ENCODE peak calls at places on chromosomes 6 and 20, in four cellular contexts. U is coronary artery, B is KG1, X is NCI-H460. P is an unnamed sample.

GRCh38 chr6:36616888-36617521 is 22.8 kb downstream of the SRSF3 start:
- DNase-seq in U (peak), B (no peak), X (no peak), P (no peak)

GRCh38 chr6:135739288-135739687 is 112.2 kb upstream of the PDE7B start:
- DNase-seq in U (no peak), B (no peak), X (no peak), P (peak)

GRCh38 chr20:40686434-40686882 is 2.6 kb downstream of the MAFB start:
- DNase-seq in U (no peak), B (no peak), X (no peak), P (no peak)

GRCh38 chr6:138691595-138692057 is 81.9 kb upstream of the CCDC28A start:
- DNase-seq in U (no peak), B (no peak), X (no peak), P (peak)

GRCh38 chr6:106490974-106491373 is 130.5 kb downstream of the CRYBG1 start:
- DNase-seq in U (no peak), B (no peak), X (no peak), P (no peak)

GRCh38 chr6:161476711-161477110 is 202.8 kb upstream of the AGPAT4 start:
- DNase-seq in U (no peak), B (no peak), X (no peak), P (peak)

GRCh38 chr20:44180814-44181213 is 6.2 kb downstream of the JPH2 start:
- DNase-seq in U (peak), B (no peak), X (no peak), P (peak)

GRCh38 chr6:163309491-163310026 is 105.0 kb upstream of the QKI start:
- DNase-seq in U (no peak), B (no peak), X (no peak), P (no peak)

GRCh38 chr20:2292711-2293110 is 3.1 kb upstream of the TGM3 start:
- DNase-seq in U (peak), B (no peak), X (no peak), P (peak)

GRCh38 chr6:71324179-71324791 is 35.7 kb downstream of the OGFRL1 start:
- DNase-seq in U (no peak), B (no peak), X (no peak), P (no peak)

GRCh38 chr6:167441653-167442644 is 117.1 kb downstream of the TTLL2 start:
- DNase-seq in U (no peak), B (no peak), X (no peak), P (peak)

GRCh38 chr6:71383891-71384489 is 95.4 kb downstream of the OGFRL1 start:
- DNase-seq in U (no peak), B (peak), X (no peak), P (peak)

GRCh38 chr20:41029150-41029872 is 689 bp downstream of the TOP1 start:
- DNase-seq in U (no peak), B (no peak), X (no peak), P (no peak)

P was measured in cardiac muscle cell.